ENCODE peak calls at places on chromosomes 5 and 9, in four cellular contexts. T is Karpas-422, Q is GM23338, O is OCI-LY7. I is an unnamed sample. For H3K9me2, the result is how much of the 10 kb centered on the place peaks cover.

GRCh38 chr5:447501-447900 is 4.5 kb downstream of the EXOC3 start:
- DNase-seq in T (no peak), Q (no peak), O (no peak), I (no peak)

GRCh38 chr5:16707869-16708192 is 91.0 kb upstream of the RETREG1 start:
- DNase-seq in T (no peak), O (no peak), Q (no peak), I (no peak)

GRCh38 chr5:15717002-15717401 is 217.0 kb downstream of the FBXL7 start:
- DNase-seq in O (no peak), T (no peak), Q (no peak), I (no peak)

GRCh38 chr5:141992349-141992963 is 20.4 kb downstream of the GNPDA1 start:
- DNase-seq in O (peak), Q (peak), T (peak), I (peak)

GRCh38 chr9:33044677-33045282 is 19.7 kb downstream of the DNAJA1 start:
- DNase-seq in Q (peak), O (no peak), T (no peak), I (no peak)

GRCh38 chr9:128164332-128164885 is 4.3 kb downstream of the BBLN start:
- DNase-seq in O (no peak), Q (no peak), T (no peak), I (no peak)

GRCh38 chr5:111271885-111272284 is 47.7 kb downstream of the CAMK4 start:
- DNase-seq in T (no peak), O (no peak), Q (no peak), I (no peak)

GRCh38 chr9:75001719-75002421 is 26.2 kb downstream of the CARNMT1 start:
- DNase-seq in O (peak), T (peak), Q (peak), I (peak)

GRCh38 chr5:57366744-57367143 is 115.9 kb downstream of the ACTBL2 start:
- DNase-seq in T (no peak), O (no peak), Q (no peak), I (no peak)

GRCh38 chr5:68565427-68565826 is 349.9 kb downstream of the PIK3R1 start:
- DNase-seq in T (peak), Q (no peak), O (peak), I (no peak)

GRCh38 chr5:107389130-107389553 is 281.6 kb downstream of the EFNA5 start:
- DNase-seq in T (peak), Q (no peak), O (peak), I (peak)

DNA sequence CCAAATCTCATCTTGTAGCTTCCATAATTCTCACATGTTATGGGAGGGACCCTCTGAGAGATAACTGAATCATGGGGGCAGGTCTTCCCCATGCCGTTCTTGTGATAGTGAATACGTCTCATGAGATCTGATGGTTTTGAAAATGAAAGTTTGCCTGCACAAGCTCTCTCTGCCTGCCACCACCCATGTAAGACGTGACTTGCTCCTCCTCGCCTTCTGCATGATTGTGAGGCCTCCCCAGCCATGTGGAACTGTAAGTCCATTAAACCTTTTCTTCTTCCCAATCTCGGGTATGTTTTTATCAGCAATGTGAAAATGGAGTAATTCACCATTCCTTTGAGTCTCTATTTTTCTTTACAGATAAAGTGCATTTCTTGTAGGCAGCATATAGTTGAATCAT is 66.9 kb upstream of the FNIP1 start:
- DNase-seq in O (no peak), Q (no peak), T (no peak), I (no peak)
- H3K9me2 ChIP-seq in O (under half), Q (under half), T (under half), I (under half)

DNA sequence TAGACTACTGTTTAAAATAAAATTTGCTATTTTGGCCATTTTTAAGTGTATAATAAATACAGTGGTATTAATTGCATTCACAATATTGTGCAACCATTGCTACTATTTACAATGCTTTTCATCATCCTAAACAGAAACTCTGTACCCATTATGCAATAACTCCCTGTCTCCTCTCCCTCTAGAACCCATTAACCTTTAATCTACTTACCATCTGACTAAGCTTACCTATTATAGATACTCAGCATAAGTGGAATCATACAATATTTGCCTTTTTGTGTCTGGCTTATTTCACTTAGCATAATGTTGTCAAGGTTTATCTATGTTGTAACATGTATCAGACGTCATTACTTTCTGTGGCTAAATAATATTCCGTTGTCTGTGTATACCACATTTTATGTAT is 25.9 kb downstream of the CD14 start:
- DNase-seq in Q (no peak), T (no peak), O (no peak), I (no peak)
- H3K9me2 ChIP-seq in Q (under half), T (under half), O (under half), I (under half)

GRCh38 chr9:98192503-98193335 is at the start of gene CORO2A:
- DNase-seq in O (peak), T (peak), Q (peak), I (peak)
- H3K9me2 ChIP-seq in O (under half), T (under half), Q (under half), I (under half)

GRCh38 chr9:89360465-89360864 is 42.2 kb downstream of the SECISBP2 start:
- DNase-seq in O (no peak), Q (no peak), T (no peak), I (no peak)

GRCh38 chr9:89359636-89360315 is 41.5 kb downstream of the SECISBP2 start:
- DNase-seq in T (no peak), Q (no peak), O (no peak), I (no peak)

GRCh38 chr9:89362647-89363310 is 44.5 kb downstream of the SECISBP2 start:
- DNase-seq in T (no peak), Q (no peak), O (no peak), I (no peak)

GRCh38 chr9:89361816-89362646 is 43.7 kb downstream of the SECISBP2 start:
- DNase-seq in O (no peak), T (no peak), Q (no peak), I (no peak)

GRCh38 chr9:89361031-89361430 is 42.7 kb downstream of the SECISBP2 start:
- DNase-seq in Q (no peak), T (no peak), O (no peak), I (no peak)
- H3K9me2 ChIP-seq in Q (under half), T (under half), O (under half), I (under half)

GRCh38 chr9:130872058-130872453 is 24.6 kb downstream of the QRFP start:
- DNase-seq in Q (no peak), O (no peak), T (no peak), I (no peak)

GRCh38 chr9:130874783-130875182 is 21.8 kb downstream of the QRFP start:
- DNase-seq in T (no peak), O (no peak), Q (no peak), I (no peak)

GRCh38 chr9:130872511-130872910 is 24.1 kb downstream of the QRFP start:
- DNase-seq in T (no peak), Q (no peak), O (no peak), I (no peak)

GRCh38 chr9:130872912-130873503 is 23.6 kb downstream of the QRFP start:
- DNase-seq in O (no peak), Q (no peak), T (no peak), I (no peak)

GRCh38 chr9:130873966-130874365 is 22.6 kb downstream of the QRFP start:
- DNase-seq in Q (no peak), T (peak), O (no peak), I (no peak)
- H3K9me2 ChIP-seq in Q (under half), T (under half), O (under half), I (under half)

GRCh38 chr5:158783382-158783781 is 316.3 kb downstream of the EBF1 start:
- DNase-seq in O (no peak), Q (no peak), T (no peak), I (no peak)
- H3K9me2 ChIP-seq in O (under half), Q (under half), T (under half), I (under half)

GRCh38 chr5:27313549-27313948 is 275.2 kb upstream of the CDH9 start:
- DNase-seq in O (no peak), Q (no peak), T (no peak), I (no peak)

GRCh38 chr5:27316283-27316675 is 277.9 kb upstream of the CDH9 start:
- DNase-seq in Q (no peak), T (no peak), O (no peak), I (no peak)

GRCh38 chr5:27318701-27319100 is 280.3 kb upstream of the CDH9 start:
- DNase-seq in Q (no peak), O (no peak), T (no peak), I (no peak)

GRCh38 chr5:27312291-27312690 is 273.9 kb upstream of the CDH9 start:
- DNase-seq in O (no peak), Q (peak), T (no peak), I (peak)

DNA sequence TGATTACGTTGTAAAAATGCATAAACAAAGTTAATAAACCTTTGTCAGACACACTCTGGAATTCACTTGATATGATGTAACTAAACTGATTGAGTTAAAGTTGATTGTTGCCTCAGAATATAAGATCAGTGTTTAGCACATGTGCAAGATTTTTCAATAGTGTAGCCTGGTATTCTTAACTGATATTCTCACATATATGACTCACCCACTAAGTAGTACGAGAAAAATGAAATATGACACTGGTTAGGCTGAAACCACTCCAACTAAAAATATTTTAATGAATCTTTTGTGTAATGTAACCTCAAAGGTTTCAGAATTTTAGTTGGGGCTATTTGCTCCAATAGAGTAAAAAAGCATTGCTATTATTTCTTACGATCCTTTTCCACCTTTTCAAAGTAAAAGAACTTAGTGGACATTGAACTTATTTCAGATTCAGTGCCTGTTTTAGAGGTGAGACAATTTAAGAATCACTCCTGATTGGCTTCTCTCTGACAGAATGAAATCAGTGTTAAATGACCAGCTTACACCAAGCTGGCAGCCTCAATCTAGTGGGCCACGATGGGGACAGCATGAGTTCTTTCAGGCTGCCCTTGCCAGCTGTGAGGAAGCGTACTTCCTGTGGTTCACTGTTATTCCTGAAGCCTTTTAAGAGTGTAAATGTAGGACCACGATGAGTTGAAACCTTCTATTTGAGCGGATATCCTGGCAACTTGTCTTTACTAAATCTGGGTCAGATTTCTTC is 277.3 kb upstream of the CDH9 start:
- DNase-seq in O (no peak), Q (peak), T (no peak), I (peak)
- H3K9me2 ChIP-seq in O (under half), Q (under half), T (under half), I (under half)